ENCODE peak calls at places on chromosomes 1 and 21, in six cellular contexts. W is pancreas, N is cardiac muscle cell, O is transverse colon, P is adrenal gland, L is PC-3. G is an unnamed sample. For H3K4me1 and H3K36me3, the result is how much of the 10 kb centered on the place peaks cover.

GRCh38 chr1:65299328-65299727 is 10.0 kb upstream of the DNAJC6 start:
- DNase-seq in W (no peak), N (no peak), O (no peak), P (no peak), L (no peak), G (no peak)

GRCh38 chr1:13855554-13855953 is 155.6 kb downstream of the PRDM2 start:
- DNase-seq in W (no peak), N (no peak), O (no peak), P (no peak), L (no peak), G (no peak)

GRCh38 chr1:244980605-244981004 is 116.3 kb upstream of the HNRNPU start:
- DNase-seq in W (no peak), N (no peak), O (no peak), P (no peak), L (no peak), G (no peak)

GRCh38 chr21:40095477-40095876 is 228.2 kb downstream of the PCP4 start:
- DNase-seq in W (no peak), N (no peak), O (no peak), P (no peak), L (no peak), G (no peak)

GRCh38 chr1:9297831-9298230 is 5.1 kb downstream of the SPSB1 start:
- DNase-seq in W (no peak), N (no peak), O (no peak), P (no peak), L (no peak), G (no peak)

GRCh38 chr1:185495017-185495416 is 178.0 kb upstream of the IVNS1ABP start:
- DNase-seq in W (no peak), N (no peak), O (no peak), P (no peak), L (no peak), G (no peak)

GRCh38 chr1:32091591-32091990 is 16.3 kb upstream of the KPNA6 start:
- DNase-seq in W (no peak), N (no peak), O (no peak), P (no peak), L (no peak), G (no peak)

GRCh38 chr21:42214921-42215320 is 4.0 kb upstream of the ABCG1 start:
- DNase-seq in W (peak), N (no peak), O (no peak), P (peak), L (no peak), G (no peak)

GRCh38 chr1:211487672-211488208 is 4.2 kb downstream of the RD3 start:
- DNase-seq in W (no peak), N (no peak), O (peak), P (no peak), L (no peak), G (no peak)

GRCh38 chr1:231417503-231417902 is 4.6 kb downstream of the EGLN1 start:
- DNase-seq in W (no peak), N (peak), O (no peak), P (no peak), L (no peak), G (no peak)

GRCh38 chr1:228141082-228141870 is 1.2 kb downstream of the GUK1 start:
- DNase-seq in W (peak), N (peak), O (peak), P (peak), L (peak), G (peak)

GRCh38 chr21:31837613-31838390 is 35.0 kb upstream of the HUNK start:
- DNase-seq in W (no peak), N (no peak), O (no peak), P (no peak), L (no peak), G (no peak)

GRCh38 chr1:45238846-45239245 is 32.4 kb upstream of the ZSWIM5 start:
- DNase-seq in W (no peak), N (no peak), O (no peak), P (no peak), L (no peak), G (no peak)

GRCh38 chr1:162055062-162055461 is 14.4 kb upstream of the NOS1AP start:
- DNase-seq in W (no peak), N (peak), O (no peak), P (no peak), L (peak), G (no peak)

GRCh38 chr1:95957748-95958147 is 723.7 kb downstream of the RWDD3 start:
- DNase-seq in W (no peak), N (peak), O (no peak), P (no peak), L (no peak), G (no peak)

DNA sequence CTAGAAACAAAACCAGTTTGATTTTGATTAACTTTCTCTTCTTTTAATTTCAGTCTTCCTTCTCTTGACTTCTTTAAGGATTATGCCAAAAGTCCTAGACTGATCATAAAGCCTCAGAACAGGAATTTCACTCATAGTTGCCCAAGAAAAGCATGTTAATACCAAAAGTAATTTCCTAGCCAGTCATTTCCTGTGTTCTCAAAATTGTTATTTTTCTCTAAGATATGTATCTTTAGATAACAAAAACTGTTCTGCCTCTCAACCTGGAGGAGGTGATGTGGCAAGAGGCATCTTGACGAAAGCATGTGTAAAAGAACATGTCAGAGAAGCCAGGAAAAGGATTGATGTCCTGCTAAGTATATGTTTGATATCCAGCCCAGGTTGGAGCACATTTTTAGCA is 78.0 kb upstream of the IPO9 start:
- DNase-seq in W (no peak), N (peak), O (no peak), P (no peak), L (no peak), G (no peak)
- H3K4me1 ChIP-seq in W (under half), N (half or more), O (under half), P (under half), L (under half), G (under half)

DNA sequence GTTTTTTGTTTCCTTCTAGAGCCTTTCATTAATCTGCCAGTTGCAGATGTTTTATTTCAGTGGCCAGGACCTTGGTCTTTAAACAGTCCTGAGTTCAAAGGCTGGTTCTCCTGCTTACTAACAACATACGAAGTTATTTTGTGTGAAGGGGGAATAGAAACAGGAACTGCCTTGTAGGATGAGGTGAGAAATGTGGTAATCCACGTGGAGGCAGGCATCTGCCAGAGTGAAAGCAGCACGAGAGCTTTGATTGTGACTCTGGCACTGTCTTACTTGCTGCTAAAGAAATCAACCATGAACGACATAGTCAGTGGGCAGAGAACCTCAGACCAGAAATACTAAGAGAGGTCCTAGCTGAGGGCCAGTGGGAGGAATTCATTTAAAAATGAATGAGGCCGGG is 30.4 kb downstream of the TMEM63A start:
- DNase-seq in W (no peak), N (no peak), O (no peak), P (no peak), L (no peak), G (no peak)
- TF ChIP-seq CTCF in W (no peak), N (no peak), O (no peak), P (no peak), L (no peak), G (no peak)

GRCh38 chr1:24169286-24169685 is 17.8 kb downstream of the IFNLR1 start:
- DNase-seq in W (no peak), N (no peak), O (no peak), P (no peak), L (no peak), G (no peak)
- H3K36me3 ChIP-seq in W (under half), N (under half), O (under half), P (under half), L (under half), G (under half)

GRCh38 chr1:154938604-154939399 is 2.3 kb upstream of the PMVK start:
- DNase-seq in W (no peak), N (no peak), O (no peak), P (no peak), L (peak), G (no peak)
- H3K4me1 ChIP-seq in W (under half), N (under half), O (under half), P (under half), L (under half), G (under half)

GRCh38 chr1:205939690-205940330 is 3.4 kb downstream of the SLC26A9 start:
- DNase-seq in W (no peak), N (no peak), O (no peak), P (no peak), L (peak), G (peak)
- TF ChIP-seq CTCF in W (peak), N (peak), O (no peak), P (no peak), L (peak), G (peak)

GRCh38 chr1:42703888-42704464 is 21.8 kb downstream of the YBX1 start:
- DNase-seq in W (no peak), N (no peak), O (no peak), P (no peak), L (no peak), G (no peak)
- H3K36me3 ChIP-seq in W (under half), N (half or more), O (half or more), P (under half), L (half or more), G (half or more)

DNA sequence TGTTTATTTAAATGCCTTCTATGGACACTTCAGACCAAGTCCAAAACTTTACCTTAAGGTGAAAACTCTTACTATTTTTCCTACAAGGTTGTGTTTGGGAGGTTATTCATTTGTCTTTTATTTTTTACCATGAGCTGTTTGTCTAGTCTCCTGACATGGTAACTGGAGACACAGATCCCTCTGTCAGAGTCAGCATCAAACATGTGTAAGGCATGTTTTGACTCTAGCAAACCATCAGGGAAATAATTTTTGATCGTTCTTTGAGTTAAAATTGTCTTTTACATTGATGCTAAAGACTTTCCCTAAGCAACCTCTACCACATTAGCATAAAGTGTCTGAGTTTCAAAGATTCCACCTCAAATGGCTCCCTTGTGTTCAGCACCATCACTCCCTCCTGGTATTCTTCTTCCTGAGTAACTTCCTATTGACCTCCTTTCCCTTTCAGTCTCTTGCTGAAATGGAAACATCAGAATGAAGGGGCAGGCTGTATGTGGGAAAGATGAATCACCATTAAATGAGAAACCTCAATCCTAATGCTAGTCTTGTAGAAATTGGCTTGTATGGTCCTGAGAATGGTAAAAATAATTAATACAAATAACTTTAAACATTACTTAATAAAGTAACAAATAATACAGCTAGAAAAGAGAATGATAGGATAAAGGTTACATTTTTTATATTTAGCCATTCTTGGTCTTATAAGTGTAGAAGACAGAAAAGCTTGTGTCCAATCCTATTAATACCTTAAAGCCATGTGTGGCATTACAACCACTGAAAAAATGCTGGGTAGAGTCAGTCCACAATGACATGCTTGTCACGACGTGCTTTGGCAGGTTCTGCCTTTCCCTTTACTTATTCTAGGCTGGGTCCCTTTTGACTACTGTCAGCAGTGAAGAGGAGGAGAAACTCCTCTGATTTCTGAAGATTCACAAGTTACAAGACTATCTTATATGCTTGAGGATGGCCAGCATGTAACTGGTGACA is 14.3 kb upstream of the AIM2 start:
- DNase-seq in W (no peak), N (peak), O (no peak), P (no peak), L (no peak), G (no peak)
- H3K4me1 ChIP-seq in W (under half), N (under half), O (under half), P (under half), L (under half), G (under half)

GRCh38 chr1:210264521-210265380 is 32.2 kb downstream of the SERTAD4 start:
- DNase-seq in W (no peak), N (peak), O (no peak), P (no peak), L (no peak), G (no peak)
- TF ChIP-seq CTCF in W (no peak), N (peak), O (no peak), P (no peak), L (peak), G (peak)